ENCODE peak calls at places on chromosomes 2 and 18, in eight cellular contexts. One of them, this sample, is unnamed.

GRCh38 chr2:171365232-171365631 is 68.6 kb downstream of the METTL8 start:
- DNase-seq in bronchial epithelial cell: peak
- DNase-seq in central memory CD4-positive, alpha-beta T cell: no peak
- DNase-seq in kidney tubule cell: peak
- DNase-seq in stimulated activated naive B cell treated with anti-CD40 and anti-IgM and Interleukin-4, amounts not matched to agents 10 μg/mL and 1 μg/mL and 100 μg/mL, for 72 hours: no peak
- DNase-seq in germinal center: no peak
- DNase-seq in GM13976: no peak
- DNase-seq in activated CD4-positive, alpha-beta memory T cell treated with anti-CD3 and anti-CD28 coated beads, Interleukin-2, amount 10 ng/mL, durations not matched to agents 7 days and 5 days: no peak
- DNase-seq in this sample: peak

GRCh38 chr2:47631840-47632398 is 151.0 kb upstream of the MSH6 start:
- DNase-seq in bronchial epithelial cell: peak
- DNase-seq in central memory CD4-positive, alpha-beta T cell: no peak
- DNase-seq in kidney tubule cell: peak
- DNase-seq in stimulated activated naive B cell treated with anti-CD40 and anti-IgM and Interleukin-4, amounts not matched to agents 10 μg/mL and 1 μg/mL and 100 μg/mL, for 72 hours: no peak
- DNase-seq in germinal center: no peak
- DNase-seq in GM13976: no peak
- DNase-seq in activated CD4-positive, alpha-beta memory T cell treated with anti-CD3 and anti-CD28 coated beads, Interleukin-2, amount 10 ng/mL, durations not matched to agents 7 days and 5 days: no peak
- DNase-seq in this sample: peak

GRCh38 chr2:12389354-12390045 is 327.2 kb upstream of the TRIB2 start:
- DNase-seq in bronchial epithelial cell: peak
- DNase-seq in central memory CD4-positive, alpha-beta T cell: no peak
- DNase-seq in kidney tubule cell: no peak
- DNase-seq in stimulated activated naive B cell treated with anti-CD40 and anti-IgM and Interleukin-4, amounts not matched to agents 10 μg/mL and 1 μg/mL and 100 μg/mL, for 72 hours: no peak
- DNase-seq in germinal center: no peak
- DNase-seq in GM13976: no peak
- DNase-seq in activated CD4-positive, alpha-beta memory T cell treated with anti-CD3 and anti-CD28 coated beads, Interleukin-2, amount 10 ng/mL, durations not matched to agents 7 days and 5 days: no peak
- DNase-seq in this sample: peak

GRCh38 chr2:41400057-41400665 is 647.7 kb upstream of the PKDCC start:
- DNase-seq in bronchial epithelial cell: peak
- DNase-seq in central memory CD4-positive, alpha-beta T cell: no peak
- DNase-seq in kidney tubule cell: peak
- DNase-seq in stimulated activated naive B cell treated with anti-CD40 and anti-IgM and Interleukin-4, amounts not matched to agents 10 μg/mL and 1 μg/mL and 100 μg/mL, for 72 hours: no peak
- DNase-seq in germinal center: no peak
- DNase-seq in GM13976: no peak
- DNase-seq in activated CD4-positive, alpha-beta memory T cell treated with anti-CD3 and anti-CD28 coated beads, Interleukin-2, amount 10 ng/mL, durations not matched to agents 7 days and 5 days: no peak
- DNase-seq in this sample: peak

GRCh38 chr18:28176933-28177827 is at the start of gene CDH2:
- DNase-seq in bronchial epithelial cell: peak
- DNase-seq in central memory CD4-positive, alpha-beta T cell: no peak
- DNase-seq in kidney tubule cell: peak
- DNase-seq in stimulated activated naive B cell treated with anti-CD40 and anti-IgM and Interleukin-4, amounts not matched to agents 10 μg/mL and 1 μg/mL and 100 μg/mL, for 72 hours: peak
- DNase-seq in germinal center: peak
- DNase-seq in GM13976: peak
- DNase-seq in activated CD4-positive, alpha-beta memory T cell treated with anti-CD3 and anti-CD28 coated beads, Interleukin-2, amount 10 ng/mL, durations not matched to agents 7 days and 5 days: no peak
- DNase-seq in this sample: peak

GRCh38 chr2:67867735-67868134 is 195.1 kb downstream of the C1D start:
- DNase-seq in bronchial epithelial cell: peak
- DNase-seq in central memory CD4-positive, alpha-beta T cell: no peak
- DNase-seq in kidney tubule cell: no peak
- DNase-seq in stimulated activated naive B cell treated with anti-CD40 and anti-IgM and Interleukin-4, amounts not matched to agents 10 μg/mL and 1 μg/mL and 100 μg/mL, for 72 hours: no peak
- DNase-seq in germinal center: no peak
- DNase-seq in GM13976: no peak
- DNase-seq in activated CD4-positive, alpha-beta memory T cell treated with anti-CD3 and anti-CD28 coated beads, Interleukin-2, amount 10 ng/mL, durations not matched to agents 7 days and 5 days: no peak
- DNase-seq in this sample: peak

GRCh38 chr18:9120796-9121195 is 15.8 kb upstream of the ANKRD12 start:
- DNase-seq in bronchial epithelial cell: no peak
- DNase-seq in central memory CD4-positive, alpha-beta T cell: peak
- DNase-seq in kidney tubule cell: no peak
- DNase-seq in stimulated activated naive B cell treated with anti-CD40 and anti-IgM and Interleukin-4, amounts not matched to agents 10 μg/mL and 1 μg/mL and 100 μg/mL, for 72 hours: no peak
- DNase-seq in germinal center: no peak
- DNase-seq in GM13976: no peak
- DNase-seq in activated CD4-positive, alpha-beta memory T cell treated with anti-CD3 and anti-CD28 coated beads, Interleukin-2, amount 10 ng/mL, durations not matched to agents 7 days and 5 days: no peak
- DNase-seq in this sample: no peak

GRCh38 chr2:45166229-45166890 is 157.1 kb upstream of the SIX2 start:
- DNase-seq in bronchial epithelial cell: no peak
- DNase-seq in central memory CD4-positive, alpha-beta T cell: no peak
- DNase-seq in kidney tubule cell: no peak
- DNase-seq in stimulated activated naive B cell treated with anti-CD40 and anti-IgM and Interleukin-4, amounts not matched to agents 10 μg/mL and 1 μg/mL and 100 μg/mL, for 72 hours: no peak
- DNase-seq in germinal center: no peak
- DNase-seq in GM13976: no peak
- DNase-seq in activated CD4-positive, alpha-beta memory T cell treated with anti-CD3 and anti-CD28 coated beads, Interleukin-2, amount 10 ng/mL, durations not matched to agents 7 days and 5 days: no peak
- DNase-seq in this sample: no peak

GRCh38 chr2:132372276-132372675 is 44.3 kb upstream of the GPR39 start:
- DNase-seq in bronchial epithelial cell: no peak
- DNase-seq in central memory CD4-positive, alpha-beta T cell: no peak
- DNase-seq in kidney tubule cell: no peak
- DNase-seq in stimulated activated naive B cell treated with anti-CD40 and anti-IgM and Interleukin-4, amounts not matched to agents 10 μg/mL and 1 μg/mL and 100 μg/mL, for 72 hours: no peak
- DNase-seq in germinal center: no peak
- DNase-seq in GM13976: no peak
- DNase-seq in activated CD4-positive, alpha-beta memory T cell treated with anti-CD3 and anti-CD28 coated beads, Interleukin-2, amount 10 ng/mL, durations not matched to agents 7 days and 5 days: no peak
- DNase-seq in this sample: no peak

GRCh38 chr18:63532471-63532870 is 9.7 kb upstream of the SERPINB12 start:
- DNase-seq in bronchial epithelial cell: no peak
- DNase-seq in central memory CD4-positive, alpha-beta T cell: no peak
- DNase-seq in kidney tubule cell: no peak
- DNase-seq in stimulated activated naive B cell treated with anti-CD40 and anti-IgM and Interleukin-4, amounts not matched to agents 10 μg/mL and 1 μg/mL and 100 μg/mL, for 72 hours: no peak
- DNase-seq in germinal center: no peak
- DNase-seq in GM13976: no peak
- DNase-seq in activated CD4-positive, alpha-beta memory T cell treated with anti-CD3 and anti-CD28 coated beads, Interleukin-2, amount 10 ng/mL, durations not matched to agents 7 days and 5 days: no peak
- DNase-seq in this sample: no peak

GRCh38 chr2:53787255-53787910 is 539 bp downstream of the ERLEC1 start:
- DNase-seq in bronchial epithelial cell: peak
- DNase-seq in central memory CD4-positive, alpha-beta T cell: peak
- DNase-seq in kidney tubule cell: peak
- DNase-seq in stimulated activated naive B cell treated with anti-CD40 and anti-IgM and Interleukin-4, amounts not matched to agents 10 μg/mL and 1 μg/mL and 100 μg/mL, for 72 hours: no peak
- DNase-seq in germinal center: peak
- DNase-seq in GM13976: peak
- DNase-seq in activated CD4-positive, alpha-beta memory T cell treated with anti-CD3 and anti-CD28 coated beads, Interleukin-2, amount 10 ng/mL, durations not matched to agents 7 days and 5 days: peak
- DNase-seq in this sample: peak

GRCh38 chr18:60809937-60810336 is 437.4 kb upstream of the MC4R start:
- DNase-seq in bronchial epithelial cell: peak
- DNase-seq in central memory CD4-positive, alpha-beta T cell: no peak
- DNase-seq in kidney tubule cell: no peak
- DNase-seq in stimulated activated naive B cell treated with anti-CD40 and anti-IgM and Interleukin-4, amounts not matched to agents 10 μg/mL and 1 μg/mL and 100 μg/mL, for 72 hours: no peak
- DNase-seq in germinal center: no peak
- DNase-seq in GM13976: no peak
- DNase-seq in activated CD4-positive, alpha-beta memory T cell treated with anti-CD3 and anti-CD28 coated beads, Interleukin-2, amount 10 ng/mL, durations not matched to agents 7 days and 5 days: no peak
- DNase-seq in this sample: no peak

GRCh38 chr2:31246184-31246852 is 12.4 kb downstream of the EHD3 start:
- DNase-seq in bronchial epithelial cell: no peak
- DNase-seq in central memory CD4-positive, alpha-beta T cell: no peak
- DNase-seq in kidney tubule cell: peak
- DNase-seq in stimulated activated naive B cell treated with anti-CD40 and anti-IgM and Interleukin-4, amounts not matched to agents 10 μg/mL and 1 μg/mL and 100 μg/mL, for 72 hours: no peak
- DNase-seq in germinal center: no peak
- DNase-seq in GM13976: no peak
- DNase-seq in activated CD4-positive, alpha-beta memory T cell treated with anti-CD3 and anti-CD28 coated beads, Interleukin-2, amount 10 ng/mL, durations not matched to agents 7 days and 5 days: no peak
- DNase-seq in this sample: peak

GRCh38 chr2:84880645-84881521 is at the start of gene TRABD2A:
- DNase-seq in bronchial epithelial cell: no peak
- DNase-seq in central memory CD4-positive, alpha-beta T cell: peak
- DNase-seq in kidney tubule cell: no peak
- DNase-seq in stimulated activated naive B cell treated with anti-CD40 and anti-IgM and Interleukin-4, amounts not matched to agents 10 μg/mL and 1 μg/mL and 100 μg/mL, for 72 hours: no peak
- DNase-seq in germinal center: no peak
- DNase-seq in GM13976: peak
- DNase-seq in activated CD4-positive, alpha-beta memory T cell treated with anti-CD3 and anti-CD28 coated beads, Interleukin-2, amount 10 ng/mL, durations not matched to agents 7 days and 5 days: peak
- DNase-seq in this sample: peak

GRCh38 chr18:48137354-48138208 is 207.1 kb upstream of the SMAD2 start:
- DNase-seq in bronchial epithelial cell: no peak
- DNase-seq in central memory CD4-positive, alpha-beta T cell: no peak
- DNase-seq in kidney tubule cell: no peak
- DNase-seq in stimulated activated naive B cell treated with anti-CD40 and anti-IgM and Interleukin-4, amounts not matched to agents 10 μg/mL and 1 μg/mL and 100 μg/mL, for 72 hours: no peak
- DNase-seq in germinal center: no peak
- DNase-seq in GM13976: no peak
- DNase-seq in activated CD4-positive, alpha-beta memory T cell treated with anti-CD3 and anti-CD28 coated beads, Interleukin-2, amount 10 ng/mL, durations not matched to agents 7 days and 5 days: no peak
- DNase-seq in this sample: no peak

GRCh38 chr2:203786912-203787311 is 80.5 kb downstream of the CD28 start:
- DNase-seq in bronchial epithelial cell: no peak
- DNase-seq in central memory CD4-positive, alpha-beta T cell: no peak
- DNase-seq in kidney tubule cell: no peak
- DNase-seq in stimulated activated naive B cell treated with anti-CD40 and anti-IgM and Interleukin-4, amounts not matched to agents 10 μg/mL and 1 μg/mL and 100 μg/mL, for 72 hours: no peak
- DNase-seq in germinal center: no peak
- DNase-seq in GM13976: no peak
- DNase-seq in activated CD4-positive, alpha-beta memory T cell treated with anti-CD3 and anti-CD28 coated beads, Interleukin-2, amount 10 ng/mL, durations not matched to agents 7 days and 5 days: no peak
- DNase-seq in this sample: peak

GRCh38 chr2:28201711-28202180 is 190.9 kb upstream of the FOSL2 start:
- DNase-seq in bronchial epithelial cell: no peak
- DNase-seq in central memory CD4-positive, alpha-beta T cell: no peak
- DNase-seq in kidney tubule cell: no peak
- DNase-seq in stimulated activated naive B cell treated with anti-CD40 and anti-IgM and Interleukin-4, amounts not matched to agents 10 μg/mL and 1 μg/mL and 100 μg/mL, for 72 hours: no peak
- DNase-seq in germinal center: no peak
- DNase-seq in GM13976: no peak
- DNase-seq in activated CD4-positive, alpha-beta memory T cell treated with anti-CD3 and anti-CD28 coated beads, Interleukin-2, amount 10 ng/mL, durations not matched to agents 7 days and 5 days: no peak
- DNase-seq in this sample: no peak

GRCh38 chr2:12227941-12228608 is 481.6 kb downstream of the LPIN1 start:
- DNase-seq in bronchial epithelial cell: no peak
- DNase-seq in central memory CD4-positive, alpha-beta T cell: no peak
- DNase-seq in kidney tubule cell: peak
- DNase-seq in stimulated activated naive B cell treated with anti-CD40 and anti-IgM and Interleukin-4, amounts not matched to agents 10 μg/mL and 1 μg/mL and 100 μg/mL, for 72 hours: no peak
- DNase-seq in germinal center: no peak
- DNase-seq in GM13976: no peak
- DNase-seq in activated CD4-positive, alpha-beta memory T cell treated with anti-CD3 and anti-CD28 coated beads, Interleukin-2, amount 10 ng/mL, durations not matched to agents 7 days and 5 days: no peak
- DNase-seq in this sample: peak

GRCh38 chr18:54845788-54846187 is 17.5 kb downstream of the RAB27B start:
- DNase-seq in bronchial epithelial cell: peak
- DNase-seq in central memory CD4-positive, alpha-beta T cell: no peak
- DNase-seq in kidney tubule cell: no peak
- DNase-seq in stimulated activated naive B cell treated with anti-CD40 and anti-IgM and Interleukin-4, amounts not matched to agents 10 μg/mL and 1 μg/mL and 100 μg/mL, for 72 hours: no peak
- DNase-seq in germinal center: no peak
- DNase-seq in GM13976: no peak
- DNase-seq in activated CD4-positive, alpha-beta memory T cell treated with anti-CD3 and anti-CD28 coated beads, Interleukin-2, amount 10 ng/mL, durations not matched to agents 7 days and 5 days: no peak
- DNase-seq in this sample: peak

GRCh38 chr2:12243381-12243780 is 473.4 kb upstream of the TRIB2 start:
- DNase-seq in bronchial epithelial cell: no peak
- DNase-seq in central memory CD4-positive, alpha-beta T cell: no peak
- DNase-seq in kidney tubule cell: no peak
- DNase-seq in stimulated activated naive B cell treated with anti-CD40 and anti-IgM and Interleukin-4, amounts not matched to agents 10 μg/mL and 1 μg/mL and 100 μg/mL, for 72 hours: no peak
- DNase-seq in germinal center: no peak
- DNase-seq in GM13976: no peak
- DNase-seq in activated CD4-positive, alpha-beta memory T cell treated with anti-CD3 and anti-CD28 coated beads, Interleukin-2, amount 10 ng/mL, durations not matched to agents 7 days and 5 days: no peak
- DNase-seq in this sample: no peak

GRCh38 chr2:210626849-210627248 is 70.5 kb downstream of the CPS1 start:
- DNase-seq in bronchial epithelial cell: peak
- DNase-seq in central memory CD4-positive, alpha-beta T cell: no peak
- DNase-seq in kidney tubule cell: peak
- DNase-seq in stimulated activated naive B cell treated with anti-CD40 and anti-IgM and Interleukin-4, amounts not matched to agents 10 μg/mL and 1 μg/mL and 100 μg/mL, for 72 hours: no peak
- DNase-seq in germinal center: no peak
- DNase-seq in GM13976: no peak
- DNase-seq in activated CD4-positive, alpha-beta memory T cell treated with anti-CD3 and anti-CD28 coated beads, Interleukin-2, amount 10 ng/mL, durations not matched to agents 7 days and 5 days: no peak
- DNase-seq in this sample: peak

GRCh38 chr2:160906878-160907277 is 253.3 kb upstream of the TANK start:
- DNase-seq in bronchial epithelial cell: no peak
- DNase-seq in central memory CD4-positive, alpha-beta T cell: no peak
- DNase-seq in kidney tubule cell: peak
- DNase-seq in stimulated activated naive B cell treated with anti-CD40 and anti-IgM and Interleukin-4, amounts not matched to agents 10 μg/mL and 1 μg/mL and 100 μg/mL, for 72 hours: no peak
- DNase-seq in germinal center: no peak
- DNase-seq in GM13976: no peak
- DNase-seq in activated CD4-positive, alpha-beta memory T cell treated with anti-CD3 and anti-CD28 coated beads, Interleukin-2, amount 10 ng/mL, durations not matched to agents 7 days and 5 days: no peak
- DNase-seq in this sample: no peak

GRCh38 chr2:58571181-58571852 is 330.2 kb upstream of the FANCL start:
- DNase-seq in bronchial epithelial cell: peak
- DNase-seq in central memory CD4-positive, alpha-beta T cell: no peak
- DNase-seq in kidney tubule cell: peak
- DNase-seq in stimulated activated naive B cell treated with anti-CD40 and anti-IgM and Interleukin-4, amounts not matched to agents 10 μg/mL and 1 μg/mL and 100 μg/mL, for 72 hours: peak
- DNase-seq in germinal center: peak
- DNase-seq in GM13976: peak
- DNase-seq in activated CD4-positive, alpha-beta memory T cell treated with anti-CD3 and anti-CD28 coated beads, Interleukin-2, amount 10 ng/mL, durations not matched to agents 7 days and 5 days: no peak
- DNase-seq in this sample: peak

GRCh38 chr2:48532824-48533223 is 2.9 kb downstream of the STON1 start:
- DNase-seq in bronchial epithelial cell: peak
- DNase-seq in central memory CD4-positive, alpha-beta T cell: no peak
- DNase-seq in kidney tubule cell: no peak
- DNase-seq in stimulated activated naive B cell treated with anti-CD40 and anti-IgM and Interleukin-4, amounts not matched to agents 10 μg/mL and 1 μg/mL and 100 μg/mL, for 72 hours: no peak
- DNase-seq in germinal center: no peak
- DNase-seq in GM13976: no peak
- DNase-seq in activated CD4-positive, alpha-beta memory T cell treated with anti-CD3 and anti-CD28 coated beads, Interleukin-2, amount 10 ng/mL, durations not matched to agents 7 days and 5 days: no peak
- DNase-seq in this sample: peak

GRCh38 chr2:13550832-13551231 is 834.1 kb downstream of the TRIB2 start:
- DNase-seq in bronchial epithelial cell: no peak
- DNase-seq in central memory CD4-positive, alpha-beta T cell: no peak
- DNase-seq in kidney tubule cell: no peak
- DNase-seq in stimulated activated naive B cell treated with anti-CD40 and anti-IgM and Interleukin-4, amounts not matched to agents 10 μg/mL and 1 μg/mL and 100 μg/mL, for 72 hours: no peak
- DNase-seq in germinal center: no peak
- DNase-seq in GM13976: no peak
- DNase-seq in activated CD4-positive, alpha-beta memory T cell treated with anti-CD3 and anti-CD28 coated beads, Interleukin-2, amount 10 ng/mL, durations not matched to agents 7 days and 5 days: no peak
- DNase-seq in this sample: no peak

GRCh38 chr2:223100061-223100511 is 48.1 kb downstream of the KCNE4 start:
- DNase-seq in bronchial epithelial cell: no peak
- DNase-seq in central memory CD4-positive, alpha-beta T cell: no peak
- DNase-seq in kidney tubule cell: peak
- DNase-seq in stimulated activated naive B cell treated with anti-CD40 and anti-IgM and Interleukin-4, amounts not matched to agents 10 μg/mL and 1 μg/mL and 100 μg/mL, for 72 hours: no peak
- DNase-seq in germinal center: no peak
- DNase-seq in GM13976: no peak
- DNase-seq in activated CD4-positive, alpha-beta memory T cell treated with anti-CD3 and anti-CD28 coated beads, Interleukin-2, amount 10 ng/mL, durations not matched to agents 7 days and 5 days: no peak
- DNase-seq in this sample: peak

GRCh38 chr2:45255568-45255967 is 246.3 kb upstream of the SIX2 start:
- DNase-seq in bronchial epithelial cell: no peak
- DNase-seq in central memory CD4-positive, alpha-beta T cell: no peak
- DNase-seq in kidney tubule cell: no peak
- DNase-seq in stimulated activated naive B cell treated with anti-CD40 and anti-IgM and Interleukin-4, amounts not matched to agents 10 μg/mL and 1 μg/mL and 100 μg/mL, for 72 hours: no peak
- DNase-seq in germinal center: no peak
- DNase-seq in GM13976: no peak
- DNase-seq in activated CD4-positive, alpha-beta memory T cell treated with anti-CD3 and anti-CD28 coated beads, Interleukin-2, amount 10 ng/mL, durations not matched to agents 7 days and 5 days: no peak
- DNase-seq in this sample: no peak

GRCh38 chr2:238499731-238500570 is 73.2 kb downstream of the ASB1 start:
- DNase-seq in bronchial epithelial cell: no peak
- DNase-seq in central memory CD4-positive, alpha-beta T cell: no peak
- DNase-seq in kidney tubule cell: no peak
- DNase-seq in stimulated activated naive B cell treated with anti-CD40 and anti-IgM and Interleukin-4, amounts not matched to agents 10 μg/mL and 1 μg/mL and 100 μg/mL, for 72 hours: no peak
- DNase-seq in germinal center: no peak
- DNase-seq in GM13976: no peak
- DNase-seq in activated CD4-positive, alpha-beta memory T cell treated with anti-CD3 and anti-CD28 coated beads, Interleukin-2, amount 10 ng/mL, durations not matched to agents 7 days and 5 days: no peak
- DNase-seq in this sample: no peak

GRCh38 chr18:10239138-10239537 is 215.3 kb upstream of the APCDD1 start:
- DNase-seq in bronchial epithelial cell: peak
- DNase-seq in central memory CD4-positive, alpha-beta T cell: no peak
- DNase-seq in kidney tubule cell: no peak
- DNase-seq in stimulated activated naive B cell treated with anti-CD40 and anti-IgM and Interleukin-4, amounts not matched to agents 10 μg/mL and 1 μg/mL and 100 μg/mL, for 72 hours: no peak
- DNase-seq in germinal center: no peak
- DNase-seq in GM13976: no peak
- DNase-seq in activated CD4-positive, alpha-beta memory T cell treated with anti-CD3 and anti-CD28 coated beads, Interleukin-2, amount 10 ng/mL, durations not matched to agents 7 days and 5 days: no peak
- DNase-seq in this sample: no peak

GRCh38 chr18:39938678-39939077 is 2016.4 kb upstream of the PIK3C3 start:
- DNase-seq in bronchial epithelial cell: no peak
- DNase-seq in central memory CD4-positive, alpha-beta T cell: no peak
- DNase-seq in kidney tubule cell: no peak
- DNase-seq in stimulated activated naive B cell treated with anti-CD40 and anti-IgM and Interleukin-4, amounts not matched to agents 10 μg/mL and 1 μg/mL and 100 μg/mL, for 72 hours: no peak
- DNase-seq in germinal center: no peak
- DNase-seq in GM13976: no peak
- DNase-seq in activated CD4-positive, alpha-beta memory T cell treated with anti-CD3 and anti-CD28 coated beads, Interleukin-2, amount 10 ng/mL, durations not matched to agents 7 days and 5 days: no peak
- DNase-seq in this sample: no peak

GRCh38 chr2:232146294-232146693 is 184.8 kb downstream of the DIS3L2 start:
- DNase-seq in bronchial epithelial cell: peak
- DNase-seq in central memory CD4-positive, alpha-beta T cell: no peak
- DNase-seq in kidney tubule cell: peak
- DNase-seq in stimulated activated naive B cell treated with anti-CD40 and anti-IgM and Interleukin-4, amounts not matched to agents 10 μg/mL and 1 μg/mL and 100 μg/mL, for 72 hours: no peak
- DNase-seq in germinal center: no peak
- DNase-seq in GM13976: no peak
- DNase-seq in activated CD4-positive, alpha-beta memory T cell treated with anti-CD3 and anti-CD28 coated beads, Interleukin-2, amount 10 ng/mL, durations not matched to agents 7 days and 5 days: no peak
- DNase-seq in this sample: peak